ENCODE peak calls at places on chromosomes 1 and 21, in nine cellular contexts. V is stimulated activated CD4-positive, alpha-beta T cell treated with anti-CD3 and anti-CD28 coated beads, Interleukin-12 subunit alpha, Interleukin-12 subunit beta, amount 100 ng/mL, for 48 hours; B is GM13976; U is heart right ventricle; O is Caki2; W is fibroblast of the conjunctiva; D is iris pigment epithelial cell; J is endothelial cell; X is WTC11. H is an unnamed sample.

GRCh38 chr1:247110627-247111258 is 6.6 kb upstream of the ZNF669 start:
- DNase-seq in V (peak; percentile 40), B (no peak), U (no peak), O (no peak), W (no peak), D (no peak), J (no peak), X (no peak), H (no peak)

GRCh38 chr1:21680918-21681317 is 11.8 kb upstream of the RAP1GAP start:
- DNase-seq in V (no peak), B (no peak), U (no peak), O (no peak), W (no peak), D (no peak), J (no peak), X (no peak), H (no peak)

GRCh38 chr1:25216123-25216522 is 16.2 kb downstream of the SYF2 start:
- DNase-seq in V (no peak), B (no peak), U (no peak), O (no peak), W (no peak), D (no peak), J (no peak), X (no peak), H (no peak)

GRCh38 chr21:45724345-45724961 is 80.9 kb downstream of the PCBP3 start:
- DNase-seq in V (no peak), B (no peak), U (peak; percentile 29), O (no peak), W (no peak), D (no peak), J (no peak), X (no peak), H (no peak)

GRCh38 chr1:1781526-1781903 is 3.2 kb upstream of the NADK start:
- DNase-seq in V (no peak), B (no peak), U (no peak), O (no peak), W (no peak), D (no peak), J (no peak), X (no peak), H (no peak)

GRCh38 chr21:41953831-41954653 is at the start of gene C2CD2:
- DNase-seq in V (peak; percentile 2), B (peak; percentile 96), U (peak; percentile 69), O (peak; percentile 92), W (no peak), D (peak; percentile 77), J (peak; percentile 51), X (peak; percentile 72), H (no peak)

GRCh38 chr1:93620169-93620840 is 61.3 kb downstream of the BCAR3 start:
- DNase-seq in V (no peak), B (no peak), U (no peak), O (no peak), W (no peak), D (no peak), J (no peak), X (no peak), H (no peak)

GRCh38 chr1:180151508-180151907 is 3.2 kb upstream of the QSOX1 start:
- DNase-seq in V (no peak), B (no peak), U (no peak), O (peak; percentile 14), W (no peak), D (peak; percentile 94), J (no peak), X (no peak), H (no peak)

GRCh38 chr1:33931115-33931475 is 67.2 kb downstream of the HMGB4 start:
- DNase-seq in V (no peak), B (no peak), U (no peak), O (no peak), W (no peak), D (no peak), J (no peak), X (no peak), H (no peak)

GRCh38 chr1:58883037-58883887 is 99.4 kb upstream of the JUN start:
- DNase-seq in V (no peak), B (no peak), U (peak; percentile 76), O (peak; percentile 74), W (peak; percentile 93), D (peak; percentile 99), J (no peak), X (no peak), H (no peak)

GRCh38 chr1:22133247-22133927 is 9.5 kb downstream of the WNT4 start:
- DNase-seq in V (no peak), B (no peak), U (no peak), O (no peak), W (no peak), D (no peak), J (no peak), X (no peak), H (no peak)

GRCh38 chr1:6220236-6220635 is 14.3 kb downstream of the RNF207 start:
- DNase-seq in V (no peak), B (no peak), U (no peak), O (no peak), W (no peak), D (no peak), J (no peak), X (no peak), H (no peak)

GRCh38 chr1:245880754-245881403 is 626.2 kb downstream of the SMYD3 start:
- DNase-seq in V (no peak), B (no peak), U (no peak), O (no peak), W (no peak), D (peak; percentile 99), J (no peak), X (no peak), H (no peak)

GRCh38 chr1:19452221-19452663 is 33.1 kb downstream of the CAPZB start:
- DNase-seq in V (no peak), B (no peak), U (no peak), O (no peak), W (peak; percentile 80), D (peak; percentile 63), J (no peak), X (no peak), H (no peak)

GRCh38 chr1:163027610-163028009 is 41.6 kb upstream of the RGS4 start:
- DNase-seq in V (no peak), B (no peak), U (no peak), O (no peak), W (no peak), D (no peak), J (no peak), X (no peak), H (no peak)

GRCh38 chr1:223326776-223327175 is 37.2 kb downstream of the SUSD4 start:
- DNase-seq in V (no peak), B (no peak), U (no peak), O (no peak), W (no peak), D (no peak), J (no peak), X (no peak), H (no peak)

GRCh38 chr1:55474168-55474786 is 259.1 kb upstream of the USP24 start:
- DNase-seq in V (no peak), B (no peak), U (no peak), O (no peak), W (peak; percentile 55), D (peak; percentile 56), J (no peak), X (no peak), H (no peak)

GRCh38 chr21:38660333-38661295 is 145.1 kb upstream of the ETS2 start:
- DNase-seq in V (no peak), B (peak; percentile 33), U (peak; percentile 23), O (no peak), W (no peak), D (no peak), J (peak; percentile 10), X (peak; percentile 41), H (no peak)

GRCh38 chr1:25523512-25523911 is 19.9 kb upstream of the LDLRAP1 start:
- DNase-seq in V (no peak), B (no peak), U (no peak), O (no peak), W (no peak), D (peak; percentile 26), J (peak; percentile 58), X (peak; percentile 87), H (peak; percentile 26)

GRCh38 chr1:116763787-116764465 is 9.7 kb downstream of the CD2 start:
- DNase-seq in V (no peak), B (no peak), U (no peak), O (no peak), W (no peak), D (no peak), J (peak; percentile 37), X (peak; percentile 55), H (no peak)

GRCh38 chr1:236039736-236040670 is 24.9 kb downstream of the NID1 start:
- DNase-seq in V (no peak), B (no peak), U (peak; percentile 36), O (no peak), W (peak; percentile 83), D (peak; percentile 91), J (no peak), X (no peak), H (no peak)

GRCh38 chr1:5620997-5621396 is 371.2 kb downstream of the NPHP4 start:
- DNase-seq in V (no peak), B (no peak), U (no peak), O (peak; percentile 37), W (no peak), D (no peak), J (peak; percentile 60), X (peak; percentile 21), H (no peak)

GRCh38 chr1:27887215-27888035 is 15.1 kb downstream of the THEMIS2 start:
- DNase-seq in V (no peak), B (no peak), U (no peak), O (no peak), W (no peak), D (no peak), J (no peak), X (no peak), H (no peak)

GRCh38 chr1:42720868-42721267 is 19.2 kb downstream of the CLDN19 start:
- DNase-seq in V (no peak), B (no peak), U (no peak), O (peak; percentile 21), W (no peak), D (no peak), J (no peak), X (no peak), H (no peak)

GRCh38 chr1:243917177-243917862 is 67.3 kb upstream of the AKT3 start:
- DNase-seq in V (no peak), B (peak; percentile 53), U (peak; percentile 9), O (no peak), W (peak; percentile 43), D (peak; percentile 95), J (peak; percentile 29), X (peak; percentile 50), H (no peak)

H was measured in activated CD4-positive, CD25-positive, alpha-beta regulatory T cell treated with anti-CD3 and anti-CD28 coated beads, Interleukin-2, amount 50 U/mL, for 72 hours.